ENCODE peak calls at places on chromosomes 7 and 10, in nine cellular contexts. I, F, U, T, N, M, E, K and B are unnamed samples.

GRCh38 chr7:140669352-140669751 is 3.4 kb upstream of the ADCK2 start:
- DNase-seq in I (no peak), F (no peak), U (no peak), T (no peak), N (no peak), M (no peak), E (no peak), K (no peak), B (no peak)

GRCh38 chr7:127983804-127984332 is 47.4 kb downstream of the LRRC4 start:
- DNase-seq in I (no peak), F (no peak), U (no peak), T (no peak), N (no peak), M (no peak), E (peak), K (no peak), B (no peak)

GRCh38 chr10:46223626-46224413 is 63.0 kb upstream of the ANTXRL start:
- DNase-seq in I (no peak), F (no peak), U (no peak), T (no peak), N (no peak), M (no peak), E (no peak), K (no peak), B (no peak)

GRCh38 chr10:77974396-77975074 is 48.0 kb upstream of the DLG5 start:
- DNase-seq in I (no peak), F (no peak), U (no peak), T (peak), N (no peak), M (peak), E (no peak), K (peak), B (peak)

GRCh38 chr7:101733713-101734475 is 83.5 kb upstream of the CUX1 start:
- DNase-seq in I (peak), F (no peak), U (peak), T (no peak), N (no peak), M (no peak), E (no peak), K (peak), B (peak)

GRCh38 chr7:121081327-121081936 is 92.9 kb downstream of the CPED1 start:
- DNase-seq in I (no peak), F (no peak), U (no peak), T (no peak), N (peak), M (peak), E (peak), K (peak), B (no peak)

GRCh38 chr10:73759512-73760115 is 15.4 kb downstream of the SEC24C start:
- DNase-seq in I (peak), F (peak), U (no peak), T (no peak), N (no peak), M (no peak), E (no peak), K (no peak), B (no peak)

GRCh38 chr10:46233101-46233500 is 53.7 kb upstream of the ANTXRL start:
- DNase-seq in I (no peak), F (no peak), U (peak), T (no peak), N (no peak), M (no peak), E (no peak), K (no peak), B (no peak)

GRCh38 chr10:68560916-68561691 is 967 bp downstream of the TET1 start:
- DNase-seq in I (no peak), F (no peak), U (peak), T (peak), N (no peak), M (peak), E (no peak), K (no peak), B (peak)

GRCh38 chr7:43481905-43482678 is 100.8 kb upstream of the STK17A start:
- DNase-seq in I (no peak), F (no peak), U (no peak), T (no peak), N (no peak), M (no peak), E (peak), K (peak), B (no peak)

GRCh38 chr7:128040205-128040604 is 9.0 kb upstream of the LRRC4 start:
- DNase-seq in I (no peak), F (no peak), U (no peak), T (no peak), N (no peak), M (no peak), E (no peak), K (no peak), B (no peak)

GRCh38 chr10:47340613-47341170 is 7.5 kb upstream of the RBP3 start:
- DNase-seq in I (no peak), F (peak), U (peak), T (peak), N (no peak), M (peak), E (peak), K (peak), B (peak)

GRCh38 chr10:96073722-96074121 is 30.3 kb downstream of the CCNJ start:
- DNase-seq in I (no peak), F (no peak), U (no peak), T (no peak), N (peak), M (no peak), E (peak), K (peak), B (no peak)

GRCh38 chr7:109532262-109532992 is 962.8 kb downstream of the DNAJB9 start:
- DNase-seq in I (no peak), F (no peak), U (no peak), T (no peak), N (no peak), M (no peak), E (no peak), K (no peak), B (no peak)

GRCh38 chr10:124657806-124658205 is 86.4 kb downstream of the FAM53B start:
- DNase-seq in I (no peak), F (peak), U (no peak), T (no peak), N (peak), M (no peak), E (no peak), K (no peak), B (no peak)

GRCh38 chr10:131212763-131213325 is 98.7 kb downstream of the TCERG1L start:
- DNase-seq in I (peak), F (no peak), U (no peak), T (no peak), N (no peak), M (no peak), E (no peak), K (no peak), B (no peak)

GRCh38 chr7:150382844-150383225 is 3.7 kb downstream of the ZNF775 start:
- DNase-seq in I (no peak), F (no peak), U (no peak), T (no peak), N (no peak), M (no peak), E (no peak), K (no peak), B (no peak)

GRCh38 chr7:151085691-151086620 is at the start of gene AGAP3:
- DNase-seq in I (peak), F (peak), U (peak), T (peak), N (no peak), M (peak), E (peak), K (peak), B (peak)

GRCh38 chr7:36127075-36127740 is 25.8 kb upstream of the EEPD1 start:
- DNase-seq in I (no peak), F (no peak), U (no peak), T (no peak), N (no peak), M (no peak), E (no peak), K (peak), B (no peak)

GRCh38 chr10:48800283-48800675 is 115.6 kb downstream of the WDFY4 start:
- DNase-seq in I (no peak), F (no peak), U (no peak), T (peak), N (no peak), M (no peak), E (no peak), K (no peak), B (no peak)

GRCh38 chr7:10930551-10930950 is 43.1 kb upstream of the PHF14 start:
- DNase-seq in I (no peak), F (no peak), U (no peak), T (no peak), N (no peak), M (no peak), E (no peak), K (no peak), B (no peak)

GRCh38 chr10:103493911-103494877 is 689 bp downstream of the NEURL1 start:
- DNase-seq in I (no peak), F (no peak), U (peak), T (no peak), N (no peak), M (no peak), E (no peak), K (no peak), B (no peak)

GRCh38 chr7:74682829-74683228 is 25.3 kb downstream of the GTF2I start:
- DNase-seq in I (no peak), F (no peak), U (no peak), T (no peak), N (no peak), M (no peak), E (no peak), K (no peak), B (no peak)

DNA sequence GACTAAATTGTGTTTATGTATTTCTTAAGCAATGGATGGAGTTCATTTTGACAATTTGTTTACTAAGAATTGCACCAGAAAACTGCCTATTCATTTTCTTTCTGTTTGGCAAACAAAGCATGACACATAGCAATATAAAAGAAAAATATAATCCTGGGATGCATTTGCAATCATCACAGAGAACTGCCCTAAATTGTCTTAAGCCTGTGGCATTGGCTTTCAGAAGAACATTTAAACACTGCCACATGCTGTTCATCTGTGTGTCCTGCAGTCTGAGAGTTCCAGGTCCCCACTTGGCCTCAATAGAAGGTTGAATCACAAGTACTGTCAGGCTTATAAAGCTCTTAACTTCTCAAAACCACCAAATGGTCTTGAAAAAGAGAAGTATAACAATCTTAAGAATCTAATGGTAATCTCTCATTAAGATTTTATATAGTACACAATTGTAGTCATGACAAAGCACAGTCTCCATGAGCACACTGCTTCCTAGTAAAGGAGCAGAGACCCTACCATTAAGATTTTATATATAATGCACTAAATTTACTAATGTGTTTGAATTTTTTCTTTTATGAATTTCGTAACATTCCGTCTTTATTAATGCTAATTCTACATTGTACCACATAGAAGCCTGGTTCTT is 29.9 kb downstream of the RNLS start:
- DNase-seq in I (no peak), F (peak), U (peak), T (peak), N (peak), M (peak), E (peak), K (peak), B (peak)
- TF ChIP-seq CTCF in I (peak), F (peak), U (peak), T (peak), N (peak), M (peak), E (peak), K (peak), B (peak)

DNA sequence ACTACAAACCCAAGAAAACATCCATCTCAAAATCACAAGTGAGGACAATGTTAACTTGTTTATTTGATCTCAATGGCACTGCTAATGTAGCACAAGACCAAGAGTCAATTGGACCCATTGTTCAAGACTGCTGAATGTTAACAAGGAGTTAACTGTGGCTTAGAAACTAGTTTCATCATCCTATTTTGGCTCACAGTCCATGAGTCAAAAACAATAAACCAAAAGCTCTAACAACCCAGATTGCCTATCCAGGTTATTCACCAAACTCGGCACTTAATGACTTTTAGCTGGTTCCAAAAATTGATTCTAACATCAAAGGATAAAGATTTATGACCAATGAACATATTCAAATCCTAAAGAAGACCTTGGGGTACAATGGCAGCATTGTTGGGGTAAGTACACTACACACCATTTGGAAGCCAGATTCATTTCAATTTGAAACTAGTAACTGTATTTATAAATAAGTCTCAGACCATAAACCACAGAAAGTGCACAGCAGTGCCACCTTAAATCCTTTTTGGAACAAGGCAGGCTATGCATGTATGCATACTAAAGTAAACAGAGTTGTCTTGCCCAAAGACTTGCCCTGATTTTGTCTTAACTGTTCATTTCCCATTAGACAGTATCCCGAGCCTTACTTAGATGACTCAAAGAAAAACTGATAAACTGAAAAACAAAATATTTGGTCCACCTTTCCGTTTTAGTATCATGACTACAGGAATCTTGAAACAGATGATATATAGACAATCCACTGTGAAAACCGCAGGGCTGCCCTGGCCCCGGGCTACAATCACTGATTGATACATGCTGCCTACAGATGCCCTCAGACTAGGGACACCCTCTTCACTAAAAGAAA is 84.5 kb downstream of the SRPK2 start:
- DNase-seq in I (no peak), F (no peak), U (no peak), T (no peak), N (peak), M (peak), E (peak), K (peak), B (no peak)
- TF ChIP-seq CTCF in I (no peak), F (no peak), U (no peak), T (no peak), N (no peak), M (no peak), E (no peak), K (no peak), B (no peak)

DNA sequence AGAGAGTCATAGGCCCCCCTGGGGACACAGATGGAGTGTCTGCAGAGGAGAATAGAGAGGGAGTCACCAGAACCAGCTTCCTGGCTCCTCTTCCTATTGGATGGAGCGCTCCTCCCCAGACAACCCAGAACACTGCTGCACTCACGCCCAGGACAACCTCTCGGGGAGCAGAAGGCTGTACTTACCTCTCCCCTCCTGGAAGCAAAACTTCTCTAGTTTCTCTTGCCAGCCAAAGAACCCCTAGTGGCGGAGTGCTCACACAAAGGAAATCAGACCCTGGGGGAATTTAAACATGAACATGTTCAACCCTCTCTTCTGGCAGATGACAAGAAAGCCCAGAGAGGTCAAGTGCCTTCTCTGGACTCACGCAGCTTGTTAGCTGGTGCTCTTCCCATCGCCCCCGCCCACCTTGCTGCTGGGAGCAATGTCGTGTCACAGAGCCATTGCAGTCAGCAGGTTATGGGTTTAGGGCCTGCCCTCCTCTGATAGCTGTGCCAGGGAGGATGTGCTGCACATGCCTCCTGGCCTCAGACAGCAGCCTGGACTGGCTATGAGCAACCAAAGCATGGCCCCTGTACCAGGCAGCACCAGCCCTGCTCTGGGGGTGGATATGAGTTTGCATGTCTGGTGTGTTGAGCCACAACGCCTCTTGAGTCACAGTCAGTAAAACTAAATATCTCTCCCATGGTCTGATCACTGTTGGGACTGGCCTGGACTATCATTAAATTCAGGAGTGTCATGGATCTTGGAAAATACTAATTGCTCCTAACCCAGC is 84.4 kb downstream of the SLIT1 start:
- DNase-seq in I (no peak), F (no peak), U (no peak), T (no peak), N (no peak), M (no peak), E (no peak), K (no peak), B (no peak)
- TF ChIP-seq CTCF in I (no peak), F (no peak), U (no peak), T (no peak), N (peak), M (no peak), E (peak), K (no peak), B (peak)

DNA sequence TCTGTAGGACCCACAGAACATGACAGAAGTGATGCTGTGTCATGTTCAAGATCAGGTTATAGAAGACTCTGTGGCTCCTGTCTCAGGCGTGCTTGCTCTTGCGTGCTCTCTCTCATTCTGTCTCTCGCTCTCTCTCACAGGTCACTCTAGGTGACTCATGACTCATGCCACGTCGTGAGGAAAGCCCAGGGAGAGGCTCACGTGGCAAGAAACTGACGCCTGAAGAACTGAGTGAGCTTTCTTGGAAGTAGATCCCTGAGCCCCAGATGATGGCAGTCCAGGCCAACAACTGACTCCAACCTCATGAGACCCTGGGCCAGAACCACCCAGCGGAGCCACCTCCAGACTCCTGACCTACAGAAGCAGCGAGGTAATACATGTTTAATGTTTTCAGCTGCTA is 103.3 kb downstream of the DNMBP start:
- DNase-seq in I (no peak), F (no peak), U (peak), T (no peak), N (no peak), M (no peak), E (peak), K (peak), B (no peak)
- TF ChIP-seq CTCF in I (no peak), F (no peak), U (no peak), T (no peak), N (no peak), M (no peak), E (peak), K (no peak), B (no peak)

DNA sequence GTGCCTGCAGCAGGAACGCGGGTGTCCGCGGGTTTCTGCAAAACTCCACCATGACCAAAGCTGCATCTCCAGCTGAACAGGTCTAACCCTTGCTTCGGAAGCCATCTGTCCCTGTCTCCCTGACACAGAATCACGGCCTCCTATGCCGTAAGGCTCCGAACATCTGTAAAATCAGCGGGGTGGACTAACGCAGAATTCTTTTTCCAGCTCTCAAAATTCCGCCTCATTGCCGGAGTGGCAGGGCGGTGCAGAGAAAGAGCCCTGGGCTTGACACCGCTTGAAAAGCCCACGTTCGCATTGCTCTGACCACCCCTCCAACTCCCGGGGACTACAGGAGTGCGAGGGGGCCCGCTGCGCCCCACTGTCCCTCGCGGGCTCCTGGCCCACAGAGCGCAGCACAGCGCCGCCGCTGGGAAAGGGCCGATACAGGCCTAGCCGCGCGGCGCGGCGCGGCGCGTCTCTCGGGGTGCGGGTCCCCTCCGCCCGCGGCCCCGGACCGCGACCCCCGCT is 409 bp downstream of the DNMBP start:
- DNase-seq in I (peak), F (no peak), U (no peak), T (peak), N (no peak), M (peak), E (no peak), K (peak), B (peak)
- TF ChIP-seq CTCF in I (peak), F (peak), U (no peak), T (no peak), N (peak), M (peak), E (no peak), K (peak), B (no peak)

GRCh38 chr10:62098278-62099121 is 170.1 kb downstream of the RTKN2 start:
- DNase-seq in I (no peak), F (no peak), U (no peak), T (no peak), N (no peak), M (no peak), E (no peak), K (no peak), B (no peak)
- TF ChIP-seq CTCF in I (no peak), F (no peak), U (no peak), T (no peak), N (no peak), M (no peak), E (no peak), K (no peak), B (no peak)

DNA sequence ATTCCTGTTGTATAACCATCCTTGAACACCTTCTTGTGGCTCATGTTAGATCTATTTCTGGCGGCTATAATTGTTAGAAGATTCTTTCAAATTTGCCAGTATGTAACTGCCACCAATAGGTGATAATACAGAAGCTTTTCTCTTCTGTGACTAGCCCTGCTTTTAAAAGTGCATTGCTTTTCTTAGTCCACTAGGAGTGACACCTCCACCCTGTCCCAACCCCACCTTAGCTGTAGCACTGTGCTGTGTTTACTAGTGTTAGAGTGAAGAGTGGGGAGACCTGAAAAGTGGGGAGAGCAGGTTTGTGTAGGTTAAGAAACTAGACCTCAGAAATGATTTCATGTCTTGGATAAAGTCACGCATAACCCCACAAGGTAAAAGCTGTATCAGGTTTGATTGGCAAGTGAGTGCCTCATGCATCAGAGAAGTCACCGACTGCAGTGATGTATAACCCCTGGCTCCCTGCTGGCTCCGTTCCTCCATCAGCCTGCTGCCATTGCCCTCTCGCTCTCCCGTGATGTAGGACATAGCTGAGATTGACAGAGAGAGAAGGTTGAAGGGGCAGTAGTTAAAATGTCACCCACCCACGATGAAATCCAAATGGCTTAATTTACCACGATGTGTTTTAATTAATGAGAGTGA is 12.5 kb downstream of the NPVF start:
- DNase-seq in I (no peak), F (no peak), U (no peak), T (no peak), N (no peak), M (no peak), E (no peak), K (no peak), B (no peak)
- TF ChIP-seq CTCF in I (no peak), F (no peak), U (no peak), T (no peak), N (no peak), M (no peak), E (no peak), K (no peak), B (peak)